ENCODE peak calls at places on chromosomes 12 and 14, in nine cellular contexts. L is IMR-90, W is lung, R is EL, A is dorsolateral prefrontal cortex, B is H7, Y is esophagus squamous epithelium, G is SW480, C is cardiac muscle cell. X is an unnamed sample.

GRCh38 chr12:94073441-94074051 is 74.8 kb upstream of the PLXNC1 start:
- DNase-seq in L (peak), W (no peak), R (no peak), A (no peak), B (no peak), Y (no peak), G (no peak), C (peak), X (no peak)

GRCh38 chr14:70097576-70098256 is 91.0 kb downstream of the SLC8A3 start:
- DNase-seq in L (no peak), W (peak), R (no peak), A (no peak), B (no peak), Y (no peak), G (no peak), C (no peak), X (no peak)

GRCh38 chr12:2411586-2412304 is 359.0 kb downstream of the CACNA1C start:
- DNase-seq in L (no peak), W (no peak), R (no peak), A (no peak), B (peak), Y (no peak), G (no peak), C (no peak), X (no peak)

GRCh38 chr12:113072136-113072535 is 15.6 kb downstream of the DTX1 start:
- DNase-seq in L (no peak), W (no peak), R (no peak), A (no peak), B (no peak), Y (no peak), G (no peak), C (no peak), X (no peak)

GRCh38 chr12:18277196-18277595 is 15.9 kb downstream of the PIK3C2G start:
- DNase-seq in L (no peak), W (no peak), R (no peak), A (no peak), B (no peak), Y (no peak), G (no peak), C (no peak), X (no peak)

GRCh38 chr14:22976620-22977433 is 5.5 kb downstream of the AJUBA start:
- DNase-seq in L (peak), W (peak), R (peak), A (no peak), B (peak), Y (no peak), G (peak), C (peak), X (peak)

GRCh38 chr14:103390605-103391004 is 5.4 kb downstream of the MARK3 start:
- DNase-seq in L (no peak), W (no peak), R (no peak), A (no peak), B (no peak), Y (no peak), G (no peak), C (no peak), X (peak)

GRCh38 chr14:40464531-40464930 is 1032.3 kb upstream of the FBXO33 start:
- DNase-seq in L (no peak), W (no peak), R (no peak), A (no peak), B (no peak), Y (no peak), G (no peak), C (no peak), X (no peak)

GRCh38 chr12:105474672-105475071 is 144.2 kb downstream of the C12orf75 start:
- DNase-seq in L (peak), W (no peak), R (peak), A (no peak), B (no peak), Y (no peak), G (no peak), C (no peak), X (no peak)

GRCh38 chr14:50875359-50876090 is 3.7 kb downstream of the ABHD12B start:
- DNase-seq in L (peak), W (no peak), R (peak), A (no peak), B (no peak), Y (no peak), G (peak), C (no peak), X (no peak)

GRCh38 chr14:103574707-103575285 is 12.0 kb downstream of the COA8 start:
- DNase-seq in L (no peak), W (no peak), R (no peak), A (no peak), B (no peak), Y (no peak), G (no peak), C (no peak), X (no peak)

GRCh38 chr14:83664389-83664788 is 1865.6 kb upstream of the FLRT2 start:
- DNase-seq in L (no peak), W (no peak), R (no peak), A (no peak), B (no peak), Y (no peak), G (no peak), C (no peak), X (no peak)

GRCh38 chr12:93918900-93919299 is 229.5 kb upstream of the PLXNC1 start:
- DNase-seq in L (no peak), W (no peak), R (no peak), A (no peak), B (no peak), Y (no peak), G (no peak), C (no peak), X (no peak)